ENCODE peak calls at places on chromosomes 4 and X, in four cellular contexts. One of them, this sample, is unnamed.

GRCh38 chr4:141502755-141503154 is 133.6 kb upstream of the IL15 start:
- DNase-seq in cardiac septum: no peak
- DNase-seq in RWPE1: no peak
- DNase-seq in HuH-7.5: no peak
- DNase-seq in this sample: no peak

GRCh38 chr4:169200361-169201030 is 70.3 kb downstream of the SH3RF1 start:
- DNase-seq in cardiac septum: no peak
- DNase-seq in RWPE1: no peak
- DNase-seq in HuH-7.5: no peak
- DNase-seq in this sample: no peak

GRCh38 chr4:104938624-104939023 is 208.1 kb upstream of the TET2 start:
- DNase-seq in cardiac septum: no peak
- DNase-seq in RWPE1: no peak
- DNase-seq in HuH-7.5: no peak
- DNase-seq in this sample: no peak

GRCh38 chrX:27767387-27767786 is 40.4 kb upstream of the MAGEB10 start:
- DNase-seq in cardiac septum: no peak
- DNase-seq in RWPE1: no peak
- DNase-seq in HuH-7.5: no peak
- DNase-seq in this sample: no peak

GRCh38 chr4:153432971-153433752 is 33.0 kb upstream of the TMEM131L start:
- DNase-seq in cardiac septum: peak
- DNase-seq in RWPE1: peak
- DNase-seq in HuH-7.5: peak
- DNase-seq in this sample: peak

GRCh38 chr4:41887821-41888699 is 47.2 kb upstream of the TMEM33 start:
- DNase-seq in cardiac septum: no peak
- DNase-seq in RWPE1: no peak
- DNase-seq in HuH-7.5: no peak
- DNase-seq in this sample: no peak

GRCh38 chrX:109854096-109854495 is 121.0 kb upstream of the ACSL4 start:
- DNase-seq in cardiac septum: no peak
- DNase-seq in RWPE1: no peak
- DNase-seq in HuH-7.5: no peak
- DNase-seq in this sample: no peak

GRCh38 chrX:18012974-18013373 is 151.9 kb upstream of the RAI2 start:
- DNase-seq in cardiac septum: no peak
- DNase-seq in RWPE1: no peak
- DNase-seq in HuH-7.5: no peak
- DNase-seq in this sample: no peak

GRCh38 chr4:40613456-40613855 is 16.2 kb downstream of the RBM47 start:
- DNase-seq in cardiac septum: no peak
- DNase-seq in RWPE1: no peak
- DNase-seq in HuH-7.5: no peak
- DNase-seq in this sample: no peak

GRCh38 chr4:101282076-101282844 is 65.1 kb downstream of the PPP3CA start:
- DNase-seq in cardiac septum: no peak
- DNase-seq in RWPE1: no peak
- DNase-seq in HuH-7.5: no peak
- DNase-seq in this sample: no peak

GRCh38 chr4:98626350-98626749 is 32.1 kb downstream of the TSPAN5 start:
- DNase-seq in cardiac septum: no peak
- DNase-seq in RWPE1: peak
- DNase-seq in HuH-7.5: no peak
- DNase-seq in this sample: peak

GRCh38 chrX:40267334-40268118 is 169.8 kb upstream of the BCOR start:
- DNase-seq in cardiac septum: no peak
- DNase-seq in RWPE1: no peak
- DNase-seq in HuH-7.5: no peak
- DNase-seq in this sample: no peak

GRCh38 chrX:39690541-39691415 is 407.0 kb downstream of the BCOR start:
- DNase-seq in cardiac septum: no peak
- DNase-seq in RWPE1: no peak
- DNase-seq in HuH-7.5: no peak
- DNase-seq in this sample: no peak

This sample was measured in 8988T.